ENCODE peak calls at places on chromosome 4, in six cellular contexts. K, H, W, C, U and V are unnamed samples.
A peak's percentile ranks its signal among the peaks of the same experiment; 100 is the strongest.

GRCh38 chr4:76765473-76766183 is 132.3 kb downstream of the SOWAHB start:
- DNase-seq in C (no peak), H (no peak), K (no peak), U (no peak), W (no peak), V (no peak)

GRCh38 chr4:53688186-53688790 is 97.0 kb upstream of the LNX1 start:
- DNase-seq in K (no peak), U (no peak), C (no peak), W (no peak), H (no peak), V (no peak)

GRCh38 chr4:89420507-89420906 is 112.9 kb upstream of the GPRIN3 start:
- DNase-seq in C (no peak), H (no peak), K (no peak), W (no peak), U (no peak), V (no peak)

GRCh38 chr4:95548738-95549245 is at the start of gene UNC5C:
- DNase-seq in K (peak; percentile 36), H (no peak), U (no peak), C (no peak), W (peak; percentile 77), V (no peak)

GRCh38 chr4:28831867-28832266 is 1888.3 kb upstream of the PCDH7 start:
- DNase-seq in K (no peak), U (no peak), H (no peak), W (no peak), C (no peak), V (no peak)

GRCh38 chr4:83852085-83852451 is 316.2 kb downstream of the GPAT3 start:
- DNase-seq in K (no peak), C (no peak), W (peak; percentile 15), H (no peak), U (no peak), V (no peak)

GRCh38 chr4:145482209-145483021 is 762 bp downstream of the SMAD1 start:
- DNase-seq in K (peak; percentile 55), W (peak; percentile 77), H (peak; percentile 17), U (peak; percentile 62), C (no peak), V (no peak)

GRCh38 chr4:43587746-43588145 is 695.2 kb downstream of the GRXCR1 start:
- DNase-seq in K (no peak), C (no peak), U (no peak), H (no peak), W (no peak), V (no peak)

GRCh38 chr4:84634961-84635360 is 52.0 kb downstream of the CDS1 start:
- DNase-seq in C (no peak), W (no peak), H (no peak), U (no peak), K (no peak), V (no peak)

GRCh38 chr4:55435136-55435535 is 39.4 kb downstream of the TMEM165 start:
- DNase-seq in K (no peak), C (peak; percentile 1), W (peak; percentile 41), U (no peak), H (no peak), V (no peak)

GRCh38 chr4:113397114-113397701 is 347.8 kb downstream of the ANK2 start:
- DNase-seq in K (no peak), H (no peak), C (no peak), U (no peak), W (no peak), V (no peak)

GRCh38 chr4:137660211-137660610 is 127.9 kb upstream of the PCDH18 start:
- DNase-seq in C (no peak), U (no peak), W (no peak), K (no peak), H (no peak), V (no peak)

GRCh38 chr4:184929476-184929875 is 88.8 kb upstream of the HELT start:
- DNase-seq in W (no peak), K (no peak), U (no peak), C (no peak), H (no peak), V (no peak)